ENCODE peak calls at places on chromosomes 11 and 22, in six cellular contexts. W is right atrium auricular region, Y is heart left ventricle, Z is HL-60, D is thoracic aorta, I is stomach. X is an unnamed sample.

GRCh38 chr22:21448627-21449416 is 18.4 kb upstream of the TMEM191C start:
- DNase-seq in I (peak; percentile 22), Y (peak; percentile 19), W (no peak), Z (peak; percentile 1), D (no peak), X (no peak)

GRCh38 chr22:20571531-20572007 is 64.2 kb downstream of the MED15 start:
- DNase-seq in D (no peak), I (peak; percentile 43), Y (no peak), Z (peak; percentile 36), W (no peak), X (peak; percentile 54)

GRCh38 chr11:587978-588380 is 11.7 kb downstream of the PHRF1 start:
- DNase-seq in Y (no peak), I (no peak), W (peak; percentile 70), Z (peak; percentile 93), D (no peak), X (peak; percentile 73)

GRCh38 chr11:34624069-34624468 is 3.2 kb downstream of the EHF start:
- DNase-seq in Z (no peak), I (peak; percentile 76), D (no peak), W (no peak), Y (no peak), X (peak; percentile 53)

GRCh38 chr11:98674390-98674789 is 346.4 kb upstream of the CNTN5 start:
- DNase-seq in Y (no peak), I (no peak), Z (no peak), D (no peak), W (no peak), X (no peak)

GRCh38 chr22:44046485-44047141 is 22.5 kb downstream of the PARVB start:
- DNase-seq in Z (no peak), Y (peak; percentile 81), W (no peak), I (no peak), D (no peak), X (no peak)

GRCh38 chr11:126355324-126355925 is at the start of gene ST3GAL4:
- DNase-seq in I (peak; percentile 65), Z (peak; percentile 86), W (peak; percentile 73), D (no peak), Y (peak; percentile 90), X (peak; percentile 44)

GRCh38 chr11:65041206-65042035 is at the start of gene SAC3D1:
- DNase-seq in W (no peak), D (no peak), Y (no peak), Z (peak; percentile 66), I (peak; percentile 67), X (peak; percentile 80)

GRCh38 chr22:37716708-37717107 is 19.9 kb downstream of the TRIOBP start:
- DNase-seq in Y (no peak), D (no peak), Z (no peak), I (no peak), W (no peak), X (no peak)

GRCh38 chr11:41498726-41499125 is 39.3 kb upstream of the LRRC4C start:
- DNase-seq in D (no peak), W (no peak), I (no peak), Z (no peak), Y (no peak), X (no peak)

GRCh38 chr22:49532831-49533802 is 294.6 kb downstream of the BRD1 start:
- DNase-seq in W (no peak), D (no peak), Z (no peak), I (no peak), Y (no peak), X (no peak)

GRCh38 chr11:70503201-70503877 is 105.0 kb downstream of the CTTN start:
- DNase-seq in W (no peak), Y (no peak), Z (no peak), I (no peak), D (no peak), X (no peak)

GRCh38 chr11:133835258-133836075 is 9.8 kb downstream of the SPATA19 start:
- DNase-seq in Y (no peak), Z (peak; percentile 58), I (no peak), W (no peak), D (no peak), X (no peak)

GRCh38 chr11:72676874-72677341 is 2.7 kb upstream of the PDE2A start:
- DNase-seq in W (no peak), Z (peak; percentile 41), I (peak; percentile 59), Y (peak; percentile 70), D (no peak), X (peak; percentile 72)

GRCh38 chr11:69635210-69635609 is 5.7 kb upstream of the CCND1 start:
- DNase-seq in I (no peak), D (no peak), W (no peak), Y (no peak), Z (no peak), X (no peak)

GRCh38 chr11:69293819-69294505 is at the start of gene MYEOV:
- DNase-seq in D (no peak), Z (no peak), I (peak; percentile 67), W (no peak), Y (no peak), X (no peak)

GRCh38 chr11:16186680-16187079 is 169.7 kb downstream of the SOX6 start:
- DNase-seq in I (no peak), W (no peak), D (no peak), Z (no peak), Y (no peak), X (no peak)

GRCh38 chr11:27468643-27469332 is 3.8 kb downstream of the LGR4 start:
- DNase-seq in Y (no peak), Z (no peak), I (no peak), W (no peak), D (no peak), X (no peak)
- H3K4me3 ChIP-seq in Y (peak overlapping the region; percentile 73), Z (no peak overlapping the region), I (peak overlapping the region; percentile 90), W (no peak overlapping the region), D (peak overlapping the region; percentile 85), X (no peak overlapping the region)

GRCh38 chr11:118610773-118611432 is 3.5 kb downstream of the PHLDB1 start:
- DNase-seq in D (no peak), W (peak; percentile 89), Y (peak; percentile 87), I (peak; percentile 90), Z (peak; percentile 55), X (peak; percentile 82)
- H3K27me3 ChIP-seq in D (no peaks in the 10 kb centered on the region), W (no peaks in the 10 kb centered on the region), Y (no peaks in the 10 kb centered on the region), I (no peaks in the 10 kb centered on the region), Z (peaks cover 25% of the 10 kb centered on the region), X (no peaks in the 10 kb centered on the region)

DNA sequence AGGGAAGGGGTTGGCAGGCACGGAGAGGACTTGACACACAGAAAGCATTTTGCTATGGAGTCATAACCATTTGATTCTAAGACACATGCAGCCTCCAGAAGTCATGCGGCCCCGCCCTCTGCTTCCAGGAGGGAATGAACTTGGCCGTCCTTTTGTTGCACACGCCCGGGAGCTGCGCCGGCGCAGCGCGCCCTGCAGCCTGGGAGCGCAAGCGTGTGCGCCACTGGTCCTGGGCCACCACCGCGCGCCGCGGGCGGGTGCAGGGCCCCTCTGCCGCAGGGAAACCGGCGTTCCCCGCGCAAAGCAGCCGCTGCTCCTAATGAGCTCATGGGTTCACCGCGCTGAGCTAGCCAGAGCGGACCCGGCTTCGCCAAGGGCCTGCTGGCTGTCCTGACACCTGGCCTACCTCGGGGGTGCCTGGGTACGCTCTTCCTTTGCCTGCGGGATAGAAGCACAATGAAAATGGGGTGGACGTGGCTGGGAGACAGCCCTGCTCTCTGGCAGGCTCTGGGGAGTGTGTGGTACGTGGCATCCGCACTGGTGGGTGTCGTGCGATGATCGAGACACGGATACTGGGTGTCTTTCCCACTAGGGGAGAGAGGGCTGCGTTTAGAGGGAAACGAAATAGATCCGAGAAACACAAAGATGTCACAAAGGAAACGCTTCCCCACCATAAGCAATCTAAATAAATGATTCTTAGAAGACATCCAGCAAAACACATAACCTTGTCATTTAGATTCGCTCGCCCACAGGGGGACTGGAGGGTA is 669 bp downstream of the MICAL3 start:
- DNase-seq in D (peak; percentile 43), Y (peak; percentile 88), W (peak; percentile 77), I (peak; percentile 69), Z (no peak), X (peak; percentile 20)
- H3K27ac ChIP-seq in D (peak overlapping the region; percentile 71), Y (peak overlapping the region; percentile 86), W (peak overlapping the region; percentile 86), I (peak overlapping the region; percentile 62), Z (no peak overlapping the region), X (no peak overlapping the region)

GRCh38 chr11:12111482-12112149 is 1.2 kb downstream of the MICAL2 start:
- DNase-seq in I (no peak), D (no peak), Z (no peak), Y (no peak), W (no peak), X (no peak)

GRCh38 chr11:12113294-12113693 is 2.9 kb downstream of the MICAL2 start:
- DNase-seq in Y (no peak), I (no peak), Z (no peak), W (no peak), D (no peak), X (no peak)

GRCh38 chr11:12110714-12111481 is 508 bp downstream of the MICAL2 start:
- DNase-seq in Z (peak; percentile 23), Y (peak; percentile 51), W (no peak), D (no peak), I (no peak), X (peak; percentile 31)

GRCh38 chr11:12112731-12113130 is 2.3 kb downstream of the MICAL2 start:
- DNase-seq in Y (no peak), W (no peak), D (no peak), Z (no peak), I (no peak), X (no peak)

GRCh38 chr11:12112150-12112520 is 1.7 kb downstream of the MICAL2 start:
- DNase-seq in Z (no peak), Y (no peak), W (no peak), I (no peak), D (no peak), X (no peak)
- H3K4me3 ChIP-seq in Z (no peak overlapping the region), Y (peak overlapping the region; percentile 87), W (peak overlapping the region; percentile 76), I (peak overlapping the region; percentile 79), D (peak overlapping the region; percentile 95), X (no peak overlapping the region)

GRCh38 chr11:31818874-31819331 is 7.8 kb upstream of the PAX6 start:
- DNase-seq in D (no peak), Z (no peak), Y (no peak), I (no peak), W (no peak), X (no peak)

GRCh38 chr11:31816467-31817053 is 5.4 kb upstream of the PAX6 start:
- DNase-seq in D (no peak), I (no peak), Y (no peak), Z (no peak), W (no peak), X (no peak)

GRCh38 chr11:31817621-31818493 is 6.7 kb upstream of the PAX6 start:
- DNase-seq in D (no peak), W (no peak), Y (no peak), I (no peak), Z (no peak), X (no peak)

GRCh38 chr11:31815743-31816466 is 4.8 kb upstream of the PAX6 start:
- DNase-seq in W (no peak), D (no peak), Z (no peak), I (no peak), Y (no peak), X (no peak)

GRCh38 chr11:31817054-31817620 is 6.0 kb upstream of the PAX6 start:
- DNase-seq in I (no peak), Z (peak; percentile 20), Y (no peak), W (no peak), D (no peak), X (no peak)
- H3K27me3 ChIP-seq in I (peaks cover 57% of the 10 kb centered on the region), Z (peaks cover 96% of the 10 kb centered on the region), Y (peaks cover 82% of the 10 kb centered on the region), W (peaks cover 85% of the 10 kb centered on the region), D (peaks cover 43% of the 10 kb centered on the region), X (peaks cover 74% of the 10 kb centered on the region)